ENCODE peak calls at places on chromosome 11, in six cellular contexts. V is amniotic stem cell; N is HTR-8/SVneo; S is PC-9; C is stimulated activated CD8-positive, alpha-beta memory T cell treated with anti-CD3 and anti-CD28 coated beads, Interleukin-7, amount 100 ng/mL, for 24 hours; F is activated T-helper 1 cell treated with anti-CD3 and anti-CD28 coated beads, Interleukin-12 subunit alpha, Interleukin-12 subunit beta, Interleukin-2, Interleukin-4 antibody, amounts not matched to agents 30 ng/mL and 10 ng/mL and 1 ng/mL, durations not matched to agents 14 hours and 24 hours and 36 hours. E is an unnamed sample.

GRCh38 chr11:73875840-73876239 is 806 bp downstream of the COA4 start:
- DNase-seq in C (no peak), V (no peak), N (no peak), F (no peak), S (no peak), E (no peak)

GRCh38 chr11:67423891-67424613 is 4.2 kb upstream of the RPS6KB2 start:
- DNase-seq in F (no peak), V (no peak), S (no peak), N (no peak), C (no peak), E (no peak)

GRCh38 chr11:77207019-77207485 is 79.0 kb downstream of the MYO7A start:
- DNase-seq in S (no peak), V (no peak), C (no peak), F (no peak), N (no peak), E (no peak)

GRCh38 chr11:6655790-6656580 is at the start of gene DCHS1:
- DNase-seq in C (no peak), N (no peak), F (no peak), S (no peak), V (no peak), E (peak)

GRCh38 chr11:46346886-46347636 is at the start of gene DGKZ:
- DNase-seq in C (peak), N (peak), V (peak), S (peak), F (peak), E (peak)

GRCh38 chr11:75924966-75925784 is 110.2 kb downstream of the UVRAG start:
- DNase-seq in N (no peak), S (no peak), F (no peak), C (no peak), V (no peak), E (no peak)

GRCh38 chr11:119666463-119667131 is 62.4 kb downstream of the NECTIN1 start:
- DNase-seq in V (no peak), S (peak), C (peak), N (peak), F (peak), E (peak)

GRCh38 chr11:17343907-17344306 is 7.7 kb upstream of the NCR3LG1 start:
- DNase-seq in V (peak), F (no peak), N (no peak), S (no peak), C (no peak), E (no peak)

GRCh38 chr11:47353978-47354774 is 1.7 kb upstream of the MYBPC3 start:
- DNase-seq in V (no peak), F (no peak), N (no peak), S (peak), C (no peak), E (no peak)

GRCh38 chr11:86202013-86202336 is 42.6 kb upstream of the EED start:
- DNase-seq in S (no peak), C (no peak), V (no peak), N (no peak), F (no peak), E (no peak)

GRCh38 chr11:102361100-102362021 is 14.3 kb downstream of the BIRC2 start:
- DNase-seq in F (no peak), C (no peak), V (no peak), S (no peak), N (no peak), E (peak)

GRCh38 chr11:27012254-27012921 is 18.5 kb downstream of the FIBIN start:
- DNase-seq in F (no peak), N (no peak), V (no peak), S (no peak), C (no peak), E (no peak)

GRCh38 chr11:57477507-57478189 is 17.3 kb downstream of the RTN4RL2 start:
- DNase-seq in F (no peak), C (no peak), V (no peak), N (no peak), S (no peak), E (no peak)

GRCh38 chr11:128509990-128510389 is 77.4 kb downstream of the ETS1 start:
- DNase-seq in N (no peak), F (no peak), C (no peak), S (no peak), V (no peak), E (no peak)

GRCh38 chr11:58446294-58446693 is 4.3 kb upstream of the OR5B12 start:
- DNase-seq in F (no peak), C (no peak), N (no peak), S (no peak), V (no peak), E (no peak)

GRCh38 chr11:12318791-12319733 is 58.3 kb upstream of the PARVA start:
- DNase-seq in N (no peak), V (no peak), S (no peak), F (no peak), C (no peak), E (no peak)

GRCh38 chr11:67248653-67249052 is 17.6 kb upstream of the GRK2 start:
- DNase-seq in V (no peak), N (no peak), S (peak), F (no peak), C (no peak), E (no peak)

GRCh38 chr11:42237701-42238235 is 778.3 kb upstream of the LRRC4C start:
- DNase-seq in S (no peak), V (no peak), F (no peak), N (no peak), C (no peak), E (no peak)

GRCh38 chr11:118921121-118921928 is 4.4 kb downstream of the BCL9L start:
- DNase-seq in V (no peak), N (no peak), S (peak), C (no peak), F (no peak), E (no peak)

GRCh38 chr11:111759778-111760407 is 6.3 kb downstream of the PPP2R1B start:
- DNase-seq in N (no peak), S (no peak), F (no peak), C (no peak), V (no peak), E (no peak)

GRCh38 chr11:77411238-77411637 is 62.7 kb downstream of the PAK1 start:
- DNase-seq in S (no peak), C (no peak), F (peak), V (no peak), N (peak), E (no peak)

GRCh38 chr11:47336595-47336994 is 15.9 kb downstream of the MYBPC3 start:
- DNase-seq in C (no peak), S (no peak), F (no peak), V (no peak), N (no peak), E (no peak)

GRCh38 chr11:119316017-119316728 is 757 bp downstream of the MCAM start:
- DNase-seq in N (no peak), C (no peak), F (no peak), V (no peak), S (no peak), E (no peak)

E was measured in T follicular helper cell.